ENCODE peak calls at places on chromosomes 7 and 10, in six cellular contexts. C is OCI-LY7, O is neural progenitor cell, D is GM23338, S is HepG2, H is hepatocyte. I is an unnamed sample.

GRCh38 chr10:103442031-103442461 is 10.1 kb downstream of the CALHM2 start:
- DNase-seq in C (no peak), O (no peak), D (no peak), S (no peak), H (peak; percentile 55), I (no peak)

GRCh38 chr10:5291501-5292195 is 73.1 kb upstream of the UCN3 start:
- DNase-seq in C (no peak), O (peak; percentile 17), D (no peak), S (peak; percentile 38), H (peak; percentile 64), I (no peak)

GRCh38 chr10:113780681-113781250 is 29.3 kb downstream of the PLEKHS1 start:
- DNase-seq in C (no peak), O (no peak), D (no peak), S (no peak), H (no peak), I (no peak)

GRCh38 chr7:101696-102376 is 90.5 kb upstream of the FAM20C start:
- DNase-seq in C (no peak), O (no peak), D (no peak), S (no peak), H (peak; percentile 2), I (peak; percentile 30)

GRCh38 chr7:148503900-148504487 is 86.6 kb upstream of the C7orf33 start:
- DNase-seq in C (peak; percentile 47), O (peak; percentile 30), D (peak; percentile 52), S (no peak), H (peak; percentile 42), I (no peak)

GRCh38 chr10:17029581-17030271 is 99.9 kb downstream of the CUBN start:
- DNase-seq in C (no peak), O (peak; percentile 59), D (no peak), S (peak; percentile 45), H (peak; percentile 70), I (no peak)

GRCh38 chr10:91296471-91296870 is 76.0 kb downstream of the PCGF5 start:
- DNase-seq in C (peak; percentile 18), O (peak; percentile 36), D (peak; percentile 71), S (peak; percentile 37), H (no peak), I (no peak)

GRCh38 chr7:67267914-67268313 is 271.3 kb downstream of the TYW1 start:
- DNase-seq in C (no peak), O (peak; percentile 8), D (no peak), S (no peak), H (no peak), I (peak; percentile 39)

GRCh38 chr7:39534599-39534998 is 31.6 kb upstream of the YAE1 start:
- DNase-seq in C (no peak), O (no peak), D (no peak), S (no peak), H (no peak), I (no peak)

GRCh38 chr7:36317276-36317675 is 72.4 kb upstream of the ANLN start:
- DNase-seq in C (no peak), O (peak; percentile 52), D (no peak), S (no peak), H (no peak), I (no peak)

GRCh38 chr10:59844436-59844835 is 61.9 kb downstream of the CCDC6 start:
- DNase-seq in C (no peak), O (no peak), D (no peak), S (no peak), H (no peak), I (no peak)

GRCh38 chr7:13903997-13904396 is 85.5 kb downstream of the ETV1 start:
- DNase-seq in C (no peak), O (no peak), D (no peak), S (no peak), H (no peak), I (no peak)

GRCh38 chr10:130200156-130201042 is 64.2 kb downstream of the GLRX3 start:
- DNase-seq in C (no peak), O (no peak), D (no peak), S (peak; percentile 13), H (no peak), I (no peak)

GRCh38 chr10:93378039-93378438 is 104.1 kb downstream of the MYOF start:
- DNase-seq in C (no peak), O (no peak), D (no peak), S (no peak), H (no peak), I (no peak)

GRCh38 chr10:61621538-61622150 is 41.1 kb upstream of the CABCOCO1 start:
- DNase-seq in C (no peak), O (peak; percentile 11), D (no peak), S (peak; percentile 57), H (no peak), I (no peak)

GRCh38 chr7:24301703-24302102 is 17.7 kb downstream of the NPY start:
- DNase-seq in C (peak; percentile 33), O (no peak), D (no peak), S (no peak), H (no peak), I (no peak)

GRCh38 chr7:24227603-24228359 is 56.2 kb upstream of the NPY start:
- DNase-seq in C (peak; percentile 16), O (peak; percentile 6), D (no peak), S (no peak), H (no peak), I (no peak)

GRCh38 chr7:3912291-3912690 is 611.2 kb downstream of the SDK1 start:
- DNase-seq in C (no peak), O (no peak), D (no peak), S (no peak), H (no peak), I (no peak)

GRCh38 chr10:72764151-72764550 is 72.2 kb downstream of the MCU start:
- DNase-seq in C (no peak), O (no peak), D (no peak), S (peak; percentile 23), H (no peak), I (no peak)

GRCh38 chr7:130740617-130741016 is 6.6 kb upstream of the KLF14 start:
- DNase-seq in C (no peak), O (no peak), D (no peak), S (no peak), H (no peak), I (no peak)

GRCh38 chr7:118350260-118350659 is 125.8 kb downstream of the ANKRD7 start:
- DNase-seq in C (no peak), O (no peak), D (no peak), S (no peak), H (no peak), I (no peak)

GRCh38 chr10:87961314-87961713 is 97.9 kb downstream of the PTEN start:
- DNase-seq in C (no peak), O (no peak), D (no peak), S (no peak), H (no peak), I (no peak)

GRCh38 chr7:150450491-150450992 is at the start of gene GIMAP8:
- DNase-seq in C (no peak), O (no peak), D (peak; percentile 8), S (no peak), H (no peak), I (no peak)

GRCh38 chr7:143305423-143306070 is 10.4 kb upstream of the CLCN1 start:
- DNase-seq in C (peak; percentile 47), O (peak; percentile 65), D (peak; percentile 87), S (peak; percentile 44), H (peak; percentile 75), I (peak; percentile 64)

GRCh38 chr10:118915161-118915560 is 114.4 kb upstream of the NANOS1 start:
- DNase-seq in C (no peak), O (no peak), D (no peak), S (no peak), H (no peak), I (no peak)

GRCh38 chr7:93948873-93949272 is 27.3 kb downstream of the GNG11 start:
- DNase-seq in C (no peak), O (no peak), D (no peak), S (no peak), H (no peak), I (no peak)

GRCh38 chr10:24315211-24315610 is 106.3 kb downstream of the KIAA1217 start:
- DNase-seq in C (no peak), O (no peak), D (no peak), S (no peak), H (no peak), I (no peak)

GRCh38 chr10:24313233-24313632 is 104.3 kb downstream of the KIAA1217 start:
- DNase-seq in C (no peak), O (no peak), D (no peak), S (no peak), H (no peak), I (no peak)

GRCh38 chr10:24320373-24320772 is 111.4 kb downstream of the KIAA1217 start:
- DNase-seq in C (no peak), O (no peak), D (no peak), S (no peak), H (no peak), I (no peak)

GRCh38 chr10:24318517-24318916 is 109.6 kb downstream of the KIAA1217 start:
- DNase-seq in C (no peak), O (no peak), D (no peak), S (peak; percentile 76), H (peak; percentile 17), I (no peak)
- H4K20me1 ChIP-seq in C (no peaks in the 10 kb centered on the region), O (peaks cover 16% of the 10 kb centered on the region), D (no peaks in the 10 kb centered on the region), S (no peaks in the 10 kb centered on the region), H (peaks cover 2% of the 10 kb centered on the region), I (no peaks in the 10 kb centered on the region)

GRCh38 chr7:6228865-6229264 is 43.6 kb downstream of the CYTH3 start:
- DNase-seq in C (peak; percentile 67), O (no peak), D (no peak), S (no peak), H (peak; percentile 45), I (no peak)
- H4K20me1 ChIP-seq in C (no peaks in the 10 kb centered on the region), O (peaks cover 3% of the 10 kb centered on the region), D (no peaks in the 10 kb centered on the region), S (peaks cover 11% of the 10 kb centered on the region), H (no peaks in the 10 kb centered on the region), I (no peaks in the 10 kb centered on the region)

GRCh38 chr7:12423355-12423994 is 19.8 kb upstream of the VWDE start:
- DNase-seq in C (no peak), O (no peak), D (peak; percentile 20), S (no peak), H (no peak), I (no peak)

GRCh38 chr7:12422449-12423320 is 19.0 kb upstream of the VWDE start:
- DNase-seq in C (no peak), O (no peak), D (peak; percentile 43), S (no peak), H (no peak), I (no peak)

GRCh38 chr7:12423995-12424745 is 20.5 kb upstream of the VWDE start:
- DNase-seq in C (no peak), O (no peak), D (peak; percentile 96), S (no peak), H (no peak), I (peak; percentile 97)

GRCh38 chr7:12415072-12415471 is 11.4 kb upstream of the VWDE start:
- DNase-seq in C (no peak), O (no peak), D (no peak), S (no peak), H (no peak), I (no peak)

DNA sequence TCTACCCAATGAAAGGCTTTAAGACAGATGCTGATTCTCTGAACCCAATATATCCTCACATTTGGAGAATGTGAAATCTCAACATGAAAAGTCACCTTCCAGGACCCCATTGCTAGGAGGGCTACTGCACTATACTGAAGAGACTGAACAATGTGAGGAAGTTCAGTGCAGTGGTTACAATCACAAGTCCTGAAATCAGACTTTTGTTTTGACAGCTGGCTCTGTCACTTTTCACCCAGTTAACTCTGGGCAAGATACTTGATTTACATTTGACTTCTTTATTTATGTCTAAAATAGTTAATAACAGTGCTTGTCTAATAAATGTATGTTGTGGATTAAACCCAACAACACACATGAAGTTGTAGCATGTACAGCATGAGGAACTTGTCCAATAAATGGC is 14.8 kb upstream of the VWDE start:
- DNase-seq in C (no peak), O (no peak), D (no peak), S (no peak), H (no peak), I (no peak)
- H4K20me1 ChIP-seq in C (no peaks in the 10 kb centered on the region), O (no peaks in the 10 kb centered on the region), D (no peaks in the 10 kb centered on the region), S (no peaks in the 10 kb centered on the region), H (no peaks in the 10 kb centered on the region), I (no peaks in the 10 kb centered on the region)

GRCh38 chr7:151482883-151483699 is 36.6 kb downstream of the RHEB start:
- DNase-seq in C (no peak), O (no peak), D (no peak), S (no peak), H (no peak), I (no peak)
- H4K20me1 ChIP-seq in C (peaks cover 18% of the 10 kb centered on the region), O (peaks cover 40% of the 10 kb centered on the region), D (peaks cover 31% of the 10 kb centered on the region), S (no peaks in the 10 kb centered on the region), H (peaks cover 7% of the 10 kb centered on the region), I (no peaks in the 10 kb centered on the region)